ENCODE peak calls at places on chromosomes 16 and 17, in seven cellular contexts. O is NB4, G is tibial nerve, S is breast epithelium, W is IMR-90, Q is HCT116, D is A549. L is an unnamed sample.

GRCh38 chr17:28335959-28336871 is 654 bp downstream of the TNFAIP1 start:
- DNase-seq in O (peak), G (peak), S (peak), W (peak), Q (peak), D (peak), L (peak)

GRCh38 chr17:29140631-29141483 is 39.3 kb downstream of the MYO18A start:
- DNase-seq in O (peak), G (no peak), S (no peak), W (peak), Q (no peak), D (no peak), L (no peak)

GRCh38 chr17:45973099-45973838 is 25.8 kb upstream of the STH start:
- DNase-seq in O (no peak), G (no peak), S (peak), W (no peak), Q (no peak), D (no peak), L (no peak)

GRCh38 chr17:82100502-82101298 is 2.7 kb upstream of the FASN start:
- DNase-seq in O (peak), G (no peak), S (peak), W (no peak), Q (no peak), D (no peak), L (no peak)

GRCh38 chr16:27199747-27200146 is 3.6 kb upstream of the KDM8 start:
- DNase-seq in O (peak), G (no peak), S (no peak), W (no peak), Q (no peak), D (no peak), L (no peak)

GRCh38 chr17:63496177-63496576 is 19.3 kb downstream of the ACE start:
- DNase-seq in O (no peak), G (no peak), S (no peak), W (no peak), Q (no peak), D (no peak), L (no peak)

GRCh38 chr16:30054959-30055553 is 10.5 kb upstream of the ALDOA start:
- DNase-seq in O (peak), G (no peak), S (peak), W (no peak), Q (no peak), D (peak), L (no peak)

GRCh38 chr16:79264237-79265104 is 336.1 kb downstream of the MAF start:
- DNase-seq in O (peak), G (no peak), S (no peak), W (no peak), Q (no peak), D (no peak), L (no peak)

GRCh38 chr16:23466162-23466885 is 13.3 kb upstream of the COG7 start:
- DNase-seq in O (no peak), G (no peak), S (no peak), W (peak), Q (no peak), D (peak), L (peak)

GRCh38 chr16:30585022-30585399 is 486 bp downstream of the ZNF785 start:
- DNase-seq in O (peak), G (no peak), S (no peak), W (no peak), Q (no peak), D (no peak), L (no peak)

GRCh38 chr16:53040788-53041187 is 11.9 kb downstream of the CHD9NB start:
- DNase-seq in O (no peak), G (no peak), S (no peak), W (no peak), Q (no peak), D (no peak), L (no peak)

GRCh38 chr17:6456914-6457687 is 12.8 kb downstream of the PIMREG start:
- DNase-seq in O (no peak), G (no peak), S (no peak), W (peak), Q (no peak), D (peak), L (peak)

GRCh38 chr16:50804290-50804907 is 62.5 kb downstream of the CYLD start:
- DNase-seq in O (no peak), G (no peak), S (no peak), W (no peak), Q (no peak), D (no peak), L (no peak)

GRCh38 chr16:7605812-7606211 is 273.2 kb downstream of the RBFOX1 start:
- DNase-seq in O (no peak), G (no peak), S (no peak), W (no peak), Q (no peak), D (no peak), L (no peak)

GRCh38 chr17:4945176-4945943 is 3.0 kb downstream of the PFN1 start:
- DNase-seq in O (peak), G (peak), S (peak), W (peak), Q (peak), D (peak), L (peak)

GRCh38 chr16:50152807-50153647 is at the start of gene TENT4B:
- DNase-seq in O (peak), G (peak), S (peak), W (peak), Q (peak), D (peak), L (peak)

GRCh38 chr17:73341350-73342056 is 29.7 kb upstream of the CDC42EP4 start:
- DNase-seq in O (no peak), G (no peak), S (no peak), W (no peak), Q (no peak), D (no peak), L (no peak)

GRCh38 chr16:66469291-66469931 is 42.3 kb downstream of the BEAN1 start:
- DNase-seq in O (no peak), G (no peak), S (no peak), W (no peak), Q (no peak), D (no peak), L (no peak)

GRCh38 chr17:62627904-62628603 is 584 bp downstream of the MRC2 start:
- DNase-seq in O (peak), G (no peak), S (no peak), W (peak), Q (no peak), D (peak), L (no peak)

GRCh38 chr17:80992077-80992947 is 671 bp downstream of the CHMP6 start:
- DNase-seq in O (peak), G (no peak), S (no peak), W (no peak), Q (no peak), D (no peak), L (no peak)

GRCh38 chr16:30609002-30609927 is 924 bp downstream of the ZNF689 start:
- DNase-seq in O (peak), G (peak), S (no peak), W (peak), Q (no peak), D (no peak), L (no peak)

GRCh38 chr16:54586474-54587175 is 300.0 kb upstream of the IRX3 start:
- DNase-seq in O (no peak), G (no peak), S (no peak), W (no peak), Q (no peak), D (no peak), L (no peak)

GRCh38 chr17:63495471-63495870 is 18.6 kb downstream of the ACE start:
- DNase-seq in O (no peak), G (no peak), S (no peak), W (peak), Q (no peak), D (no peak), L (no peak)

GRCh38 chr16:77250395-77250794 is 51.2 kb downstream of the SYCE1L start:
- DNase-seq in O (no peak), G (no peak), S (no peak), W (no peak), Q (no peak), D (no peak), L (no peak)

GRCh38 chr17:47161988-47162622 is 27.0 kb downstream of the CDC27 start:
- DNase-seq in O (no peak), G (no peak), S (no peak), W (no peak), Q (no peak), D (no peak), L (no peak)

GRCh38 chr16:3589441-3589921 is 12.3 kb upstream of the NLRC3 start:
- DNase-seq in O (peak), G (no peak), S (no peak), W (no peak), Q (no peak), D (no peak), L (no peak)

GRCh38 chr16:11201498-11202259 is 54.3 kb downstream of the SOCS1 start:
- DNase-seq in O (peak), G (no peak), S (no peak), W (peak), Q (peak), D (no peak), L (peak)

GRCh38 chr17:59001158-59001814 is 105.4 kb downstream of the TRIM37 start:
- DNase-seq in O (peak), G (peak), S (no peak), W (peak), Q (no peak), D (peak), L (no peak)

GRCh38 chr17:44417553-44417952 is 28.1 kb upstream of the ITGA2B start:
- DNase-seq in O (no peak), G (no peak), S (no peak), W (peak), Q (peak), D (peak), L (peak)

GRCh38 chr16:56349086-56349415 is 76.3 kb downstream of the AMFR start:
- DNase-seq in O (no peak), G (no peak), S (no peak), W (no peak), Q (no peak), D (no peak), L (no peak)

GRCh38 chr16:55559233-55559632 is 7.3 kb upstream of the CAPNS2 start:
- DNase-seq in O (no peak), G (no peak), S (no peak), W (peak), Q (no peak), D (no peak), L (no peak)

GRCh38 chr17:55432358-55433028 is 10.9 kb upstream of the MMD start:
- DNase-seq in O (no peak), G (no peak), S (no peak), W (no peak), Q (no peak), D (no peak), L (no peak)

GRCh38 chr16:26709175-26709574 is 357.6 kb upstream of the C16orf82 start:
- DNase-seq in O (peak), G (no peak), S (no peak), W (no peak), Q (no peak), D (peak), L (no peak)

GRCh38 chr16:29815032-29815721 is 775 bp upstream of the PAGR1 start:
- DNase-seq in O (no peak), G (no peak), S (no peak), W (no peak), Q (no peak), D (no peak), L (no peak)

GRCh38 chr17:73722163-73722562 is 77.9 kb upstream of the SDK2 start:
- DNase-seq in O (no peak), G (no peak), S (no peak), W (no peak), Q (no peak), D (no peak), L (no peak)

GRCh38 chr17:57035971-57036481 is 49.0 kb upstream of the AKAP1 start:
- DNase-seq in O (no peak), G (no peak), S (peak), W (no peak), Q (no peak), D (no peak), L (no peak)

DNA sequence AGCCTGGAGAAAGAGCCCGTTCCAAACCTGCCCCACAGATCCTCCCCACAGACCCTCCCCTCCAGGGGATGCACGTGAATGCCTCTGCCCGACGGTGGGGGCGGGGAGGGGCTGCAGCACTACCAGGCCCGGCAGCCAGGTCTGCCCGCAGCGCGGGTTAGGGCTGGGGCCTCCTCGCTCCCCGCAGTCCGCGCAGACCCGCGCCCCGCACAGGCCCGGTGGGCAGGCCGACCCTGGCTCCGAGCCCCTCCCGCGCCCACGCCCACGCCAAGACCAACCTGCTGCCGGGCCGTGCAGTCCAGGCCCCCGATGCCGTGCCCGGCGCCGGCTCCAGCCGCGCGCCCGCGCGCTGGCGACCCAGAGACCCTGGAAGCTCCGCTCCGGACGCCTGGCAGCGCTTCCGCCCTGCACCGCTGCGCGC is at the start of gene RPUSD1:
- DNase-seq in O (no peak), G (no peak), S (no peak), W (no peak), Q (no peak), D (no peak), L (no peak)
- TF ChIP-seq POLR2A in O (no peak), G (no peak), S (no peak), W (no peak), Q (no peak), D (peak), L (peak)

GRCh38 chr16:85010446-85010930 is 847 bp downstream of the ZDHHC7 start:
- DNase-seq in O (peak), G (no peak), S (no peak), W (no peak), Q (no peak), D (no peak), L (no peak)

GRCh38 chr16:85014311-85014710 is 3.0 kb upstream of the ZDHHC7 start:
- DNase-seq in O (peak), G (no peak), S (no peak), W (no peak), Q (no peak), D (no peak), L (no peak)

GRCh38 chr16:85008267-85008666 is 3.1 kb downstream of the ZDHHC7 start:
- DNase-seq in O (no peak), G (no peak), S (no peak), W (no peak), Q (no peak), D (no peak), L (no peak)

GRCh38 chr16:85011846-85012284 is 530 bp upstream of the ZDHHC7 start:
- DNase-seq in O (no peak), G (no peak), S (no peak), W (no peak), Q (no peak), D (no peak), L (no peak)

GRCh38 chr16:85010931-85011845 is at the start of gene ZDHHC7:
- DNase-seq in O (peak), G (peak), S (peak), W (peak), Q (peak), D (peak), L (peak)
- TF ChIP-seq POLR2A in O (peak), G (peak), S (peak), W (peak), Q (peak), D (peak), L (peak)

GRCh38 chr16:70430667-70431536 is 8.0 kb downstream of the ST3GAL2 start:
- DNase-seq in O (peak), G (no peak), S (no peak), W (peak), Q (no peak), D (no peak), L (no peak)
- TF ChIP-seq POLR2A in O (peak), G (no peak), S (no peak), W (no peak), Q (no peak), D (no peak), L (no peak)

GRCh38 chr16:89505204-89506112 is 2.7 kb upstream of the SPG7 start:
- DNase-seq in O (peak), G (peak), S (peak), W (peak), Q (peak), D (peak), L (peak)
- TF ChIP-seq POLR2A in O (peak), G (no peak), S (no peak), W (peak), Q (peak), D (peak), L (no peak)

GRCh38 chr17:39665642-39666221 is 583 bp downstream of the TCAP start:
- DNase-seq in O (peak), G (no peak), S (no peak), W (no peak), Q (no peak), D (peak), L (no peak)
- TF ChIP-seq POLR2A in O (no peak), G (no peak), S (no peak), W (no peak), Q (no peak), D (no peak), L (no peak)

L was measured in H54.